ENCODE peak calls at places on chromosomes 16 and 17, in four cellular contexts. One of them, this sample, is unnamed.

GRCh38 chr16:82300374-82300936 is 130.4 kb upstream of the MPHOSPH6 start:
- DNase-seq in upper lobe of left lung: no peak
- DNase-seq in stomach: no peak
- DNase-seq in tibial nerve: no peak
- DNase-seq in this sample: no peak

GRCh38 chr17:39706921-39707337 is 7.1 kb downstream of the ERBB2 start:
- DNase-seq in upper lobe of left lung: no peak
- DNase-seq in stomach: peak; percentile 50
- DNase-seq in tibial nerve: no peak
- DNase-seq in this sample: no peak

GRCh38 chr16:82082097-82082496 is 47.0 kb downstream of the HSD17B2 start:
- DNase-seq in upper lobe of left lung: no peak
- DNase-seq in stomach: no peak
- DNase-seq in tibial nerve: no peak
- DNase-seq in this sample: no peak

GRCh38 chr16:10181196-10182162 is 749 bp downstream of the GRIN2A start:
- DNase-seq in upper lobe of left lung: peak; percentile 48
- DNase-seq in stomach: peak; percentile 71
- DNase-seq in tibial nerve: no peak
- DNase-seq in this sample: peak; percentile 92

GRCh38 chr17:77959216-77959925 is 868 bp downstream of the TNRC6C start:
- DNase-seq in upper lobe of left lung: no peak
- DNase-seq in stomach: peak; percentile 35
- DNase-seq in tibial nerve: no peak
- DNase-seq in this sample: no peak

GRCh38 chr16:1109648-1110047 is 13.6 kb upstream of the C1QTNF8 start:
- DNase-seq in upper lobe of left lung: no peak
- DNase-seq in stomach: no peak
- DNase-seq in tibial nerve: no peak
- DNase-seq in this sample: no peak

GRCh38 chr16:67395458-67396158 is 2.3 kb upstream of the TPPP3 start:
- DNase-seq in upper lobe of left lung: no peak
- DNase-seq in stomach: no peak
- DNase-seq in tibial nerve: no peak
- DNase-seq in this sample: no peak

GRCh38 chr17:19345067-19345460 is 17.5 kb downstream of the B9D1 start:
- DNase-seq in upper lobe of left lung: no peak
- DNase-seq in stomach: no peak
- DNase-seq in tibial nerve: no peak
- DNase-seq in this sample: no peak

GRCh38 chr17:66431080-66431795 is 128.8 kb downstream of the PRKCA start:
- DNase-seq in upper lobe of left lung: no peak
- DNase-seq in stomach: no peak
- DNase-seq in tibial nerve: no peak
- DNase-seq in this sample: no peak

GRCh38 chr17:80284631-80285030 is 24.0 kb downstream of the RNF213 start:
- DNase-seq in upper lobe of left lung: no peak
- DNase-seq in stomach: no peak
- DNase-seq in tibial nerve: no peak
- DNase-seq in this sample: no peak
- TF ChIP-seq CTCF in upper lobe of left lung: no peak
- TF ChIP-seq CTCF in stomach: no peak
- TF ChIP-seq CTCF in tibial nerve: no peak
- TF ChIP-seq CTCF in this sample: no peak

GRCh38 chr17:7846765-7847661 is 7.9 kb upstream of the TMEM88 start:
- DNase-seq in upper lobe of left lung: no peak
- DNase-seq in stomach: no peak
- DNase-seq in tibial nerve: no peak
- DNase-seq in this sample: no peak

GRCh38 chr17:7846063-7846735 is 8.7 kb upstream of the TMEM88 start:
- DNase-seq in upper lobe of left lung: no peak
- DNase-seq in stomach: no peak
- DNase-seq in tibial nerve: no peak
- DNase-seq in this sample: no peak

GRCh38 chr17:7843536-7844291 is 9.7 kb downstream of the KDM6B start:
- DNase-seq in upper lobe of left lung: peak; percentile 91
- DNase-seq in stomach: peak; percentile 92
- DNase-seq in tibial nerve: peak; percentile 59
- DNase-seq in this sample: no peak

GRCh38 chr17:7844292-7845154 is 10.3 kb upstream of the TMEM88 start:
- DNase-seq in upper lobe of left lung: peak; percentile 95
- DNase-seq in stomach: peak; percentile 92
- DNase-seq in tibial nerve: peak; percentile 76
- DNase-seq in this sample: peak; percentile 95

GRCh38 chr17:7845359-7846062 is 9.4 kb upstream of the TMEM88 start:
- DNase-seq in upper lobe of left lung: no peak
- DNase-seq in stomach: no peak
- DNase-seq in tibial nerve: no peak
- DNase-seq in this sample: no peak
- H3K4me3 ChIP-seq in upper lobe of left lung: no peak overlapping the region
- H3K4me3 ChIP-seq in stomach: peak overlapping the region; percentile 77
- H3K4me3 ChIP-seq in tibial nerve: peak overlapping the region; percentile 77
- H3K4me3 ChIP-seq in this sample: peak overlapping the region; percentile 83

DNA sequence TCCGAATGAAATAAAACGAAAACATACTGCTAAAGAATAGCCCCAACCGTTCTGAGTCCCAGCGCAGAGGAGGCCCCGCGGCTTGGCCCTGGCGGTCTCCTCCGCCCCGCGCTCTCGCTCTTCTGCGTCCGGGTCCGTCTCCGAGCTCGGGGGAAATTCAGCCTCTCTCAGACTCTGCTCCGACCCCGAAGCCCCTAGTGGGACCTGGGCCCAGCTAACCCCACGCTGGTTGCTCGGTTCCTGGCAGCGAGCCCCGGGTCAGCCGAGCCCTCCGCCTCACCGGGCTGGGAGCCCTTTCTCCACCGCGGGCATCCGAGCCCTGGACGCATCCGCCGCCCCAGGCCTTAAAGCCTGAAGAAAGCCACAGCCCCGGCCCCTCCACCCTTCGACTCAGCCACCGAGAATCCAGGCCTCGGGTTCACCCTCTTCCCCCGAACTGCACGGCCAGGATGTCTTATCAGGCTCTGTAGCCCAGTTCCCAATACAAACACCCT is 1.2 kb downstream of the TBX2 start:
- DNase-seq in upper lobe of left lung: no peak
- DNase-seq in stomach: no peak
- DNase-seq in tibial nerve: no peak
- DNase-seq in this sample: no peak
- H3K27ac ChIP-seq in upper lobe of left lung: peak overlapping the region; percentile 93
- H3K27ac ChIP-seq in stomach: peak overlapping the region; percentile 66
- H3K27ac ChIP-seq in tibial nerve: peak overlapping the region; percentile 66
- H3K27ac ChIP-seq in this sample: peak overlapping the region; percentile 55

GRCh38 chr17:74922172-74922571 is 883 bp downstream of the USH1G start:
- DNase-seq in upper lobe of left lung: no peak
- DNase-seq in stomach: no peak
- DNase-seq in tibial nerve: no peak
- DNase-seq in this sample: no peak

GRCh38 chr17:74924250-74924948 is at the start of gene OTOP2:
- DNase-seq in upper lobe of left lung: peak; percentile 58
- DNase-seq in stomach: no peak
- DNase-seq in tibial nerve: no peak
- DNase-seq in this sample: no peak

GRCh38 chr17:74925242-74925641 is 1.2 kb downstream of the OTOP2 start:
- DNase-seq in upper lobe of left lung: no peak
- DNase-seq in stomach: no peak
- DNase-seq in tibial nerve: no peak
- DNase-seq in this sample: no peak

GRCh38 chr17:74922694-74923537 is at the start of gene USH1G:
- DNase-seq in upper lobe of left lung: no peak
- DNase-seq in stomach: no peak
- DNase-seq in tibial nerve: no peak
- DNase-seq in this sample: no peak

DNA sequence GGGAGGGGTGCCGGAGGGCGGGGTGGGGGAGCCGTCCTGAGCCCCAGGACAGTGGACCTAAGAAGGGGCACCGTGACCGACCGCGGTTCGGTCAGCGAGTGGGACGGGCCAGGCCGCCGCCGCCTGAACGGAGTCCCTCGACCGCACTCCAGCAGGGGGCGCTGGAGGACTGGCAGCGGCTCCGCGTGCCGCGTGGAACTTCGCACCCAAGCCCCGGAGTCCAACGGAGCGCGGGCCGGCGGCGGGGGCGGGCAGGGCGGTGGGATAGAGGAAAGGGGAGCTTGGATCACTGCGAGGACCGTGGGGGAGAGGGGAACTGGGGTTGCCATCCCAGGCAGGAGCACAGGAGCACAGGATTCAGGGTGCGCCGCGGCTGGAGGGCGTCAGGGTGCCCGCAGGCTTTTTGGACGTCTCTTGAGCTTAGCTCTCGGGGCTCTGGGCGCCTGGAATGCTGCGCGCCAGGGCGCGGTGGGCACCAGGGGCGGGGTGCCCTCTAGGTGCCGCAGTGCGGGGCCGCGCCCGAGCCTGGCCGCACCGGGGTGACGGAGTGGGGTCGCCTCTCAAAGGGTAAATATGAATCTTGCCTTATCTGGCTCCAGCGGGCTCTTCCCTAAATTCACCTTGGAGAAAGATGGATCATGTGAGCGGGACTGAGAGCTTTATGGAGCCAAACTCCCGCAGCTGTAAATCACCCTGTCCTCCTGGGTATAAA is 379 bp upstream of the OTOP2 start:
- DNase-seq in upper lobe of left lung: peak; percentile 73
- DNase-seq in stomach: peak; percentile 81
- DNase-seq in tibial nerve: no peak
- DNase-seq in this sample: peak; percentile 36
- TF ChIP-seq CTCF in upper lobe of left lung: peak; percentile 73
- TF ChIP-seq CTCF in stomach: peak; percentile 45
- TF ChIP-seq CTCF in tibial nerve: peak; percentile 59
- TF ChIP-seq CTCF in this sample: peak; percentile 71

DNA sequence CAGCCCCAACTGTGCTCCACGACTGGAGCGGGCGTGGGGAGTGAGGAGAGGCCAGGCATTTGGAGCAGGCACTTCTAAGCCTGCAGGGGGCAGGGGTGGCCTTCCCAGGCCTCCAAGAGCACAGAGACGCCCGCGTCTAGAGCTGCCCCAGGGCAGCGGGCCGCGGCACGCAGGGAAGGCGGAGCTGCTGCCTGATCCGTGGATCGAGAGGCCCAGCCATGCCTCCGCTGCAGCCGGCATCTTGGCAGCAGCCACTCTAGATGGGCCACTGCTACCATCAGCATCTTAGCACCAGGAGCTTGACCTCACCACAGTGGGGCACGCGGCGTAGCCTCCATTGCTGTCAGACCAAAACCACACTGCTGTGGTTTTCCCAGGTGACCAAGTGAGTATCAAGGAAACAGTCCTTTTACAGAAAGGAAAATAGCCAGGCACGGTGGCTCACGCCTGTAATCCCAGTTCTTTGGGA is 20.4 kb upstream of the WDR45B start:
- DNase-seq in upper lobe of left lung: peak; percentile 80
- DNase-seq in stomach: peak; percentile 83
- DNase-seq in tibial nerve: no peak
- DNase-seq in this sample: peak; percentile 78
- H3K4me3 ChIP-seq in upper lobe of left lung: no peak overlapping the region
- H3K4me3 ChIP-seq in stomach: no peak overlapping the region
- H3K4me3 ChIP-seq in tibial nerve: no peak overlapping the region
- H3K4me3 ChIP-seq in this sample: peak overlapping the region; percentile 43